ENCODE peak calls at places on chromosomes 16 and 17, in eight cellular contexts. T is A549, R is lower leg skin, Y is sigmoid colon, L is heart left ventricle, D is Peyer's patch, W is testis, M is right lobe of liver. F is an unnamed sample.

GRCh38 chr17:77470800-77471733 is 330.3 kb downstream of the SEC14L1 start:
- DNase-seq in T (peak), R (no peak), Y (no peak), L (no peak), D (no peak), W (no peak), M (no peak), F (no peak)

GRCh38 chr17:83185023-83186002 is 105.9 kb downstream of the METRNL start:
- DNase-seq in T (no peak), R (peak), Y (peak), L (peak), D (no peak), W (peak), M (peak), F (no peak)

GRCh38 chr16:51268237-51268636 is 117.2 kb upstream of the SALL1 start:
- DNase-seq in T (no peak), R (no peak), Y (no peak), L (no peak), D (no peak), W (no peak), M (no peak), F (no peak)

GRCh38 chr17:32102697-32103096 is 39.6 kb upstream of the RHOT1 start:
- DNase-seq in T (no peak), R (no peak), Y (no peak), L (no peak), D (no peak), W (no peak), M (no peak), F (no peak)

GRCh38 chr16:15542261-15542660 is 100.7 kb downstream of the MARF1 start:
- DNase-seq in T (no peak), R (no peak), Y (no peak), L (no peak), D (no peak), W (no peak), M (no peak), F (no peak)

GRCh38 chr16:67883872-67884261 is 818 bp upstream of the NRN1L start:
- DNase-seq in T (peak), R (no peak), Y (peak), L (peak), D (peak), W (peak), M (peak), F (peak)

GRCh38 chr17:42779942-42780815 is at the start of gene WNK4:
- DNase-seq in T (no peak), R (no peak), Y (peak), L (no peak), D (peak), W (no peak), M (no peak), F (no peak)

GRCh38 chr17:31310877-31311276 is 3.0 kb downstream of the EVI2B start:
- DNase-seq in T (no peak), R (no peak), Y (no peak), L (no peak), D (no peak), W (no peak), M (no peak), F (no peak)

GRCh38 chr17:74444406-74444805 is 12.5 kb downstream of the GPRC5C start:
- DNase-seq in T (no peak), R (peak), Y (peak), L (peak), D (no peak), W (peak), M (peak), F (no peak)

GRCh38 chr17:63338272-63338671 is 107.8 kb downstream of the CYB561 start:
- DNase-seq in T (no peak), R (no peak), Y (no peak), L (no peak), D (no peak), W (no peak), M (no peak), F (no peak)

GRCh38 chr17:63333869-63334268 is 112.2 kb downstream of the CYB561 start:
- DNase-seq in T (no peak), R (no peak), Y (no peak), L (no peak), D (no peak), W (no peak), M (no peak), F (no peak)

GRCh38 chr17:63335818-63336217 is 110.3 kb downstream of the CYB561 start:
- DNase-seq in T (no peak), R (no peak), Y (no peak), L (no peak), D (no peak), W (no peak), M (no peak), F (no peak)

GRCh38 chr17:63332286-63332685 is 113.8 kb downstream of the CYB561 start:
- DNase-seq in T (no peak), R (no peak), Y (no peak), L (no peak), D (no peak), W (no peak), M (no peak), F (no peak)

GRCh38 chr17:63337579-63337978 is 108.5 kb downstream of the CYB561 start:
- DNase-seq in T (no peak), R (no peak), Y (no peak), L (no peak), D (no peak), W (no peak), M (no peak), F (no peak)
- H3K4me3 ChIP-seq in T (no peak), R (no peak), Y (no peak), L (no peak), D (no peak), W (no peak), M (no peak), F (no peak)

GRCh38 chr17:36722903-36723263 is 121.5 kb downstream of the MRM1 start:
- DNase-seq in T (no peak), R (no peak), Y (no peak), L (no peak), D (no peak), W (no peak), M (no peak), F (no peak)
- TF ChIP-seq POLR2A in T (no peak), R (no peak), Y (no peak), L (no peak), D (no peak), W (no peak), M (no peak), F (no peak)

GRCh38 chr17:16285646-16286008 is 67.6 kb downstream of the CENPV start:
- DNase-seq in T (no peak), R (no peak), Y (no peak), L (no peak), D (no peak), W (no peak), M (no peak), F (no peak)
- TF ChIP-seq CTCF in T (peak), R (no peak), Y (no peak), L (no peak), D (no peak), W (no peak), M (peak), F (no peak)

GRCh38 chr17:4503283-4504005 is 4.8 kb downstream of the SPNS2 start:
- DNase-seq in T (no peak), R (no peak), Y (no peak), L (no peak), D (no peak), W (no peak), M (no peak), F (no peak)

GRCh38 chr17:4502466-4503154 is 3.9 kb downstream of the SPNS2 start:
- DNase-seq in T (no peak), R (no peak), Y (no peak), L (no peak), D (no peak), W (no peak), M (no peak), F (no peak)

GRCh38 chr17:4505187-4505586 is 6.5 kb downstream of the SPNS2 start:
- DNase-seq in T (no peak), R (no peak), Y (no peak), L (no peak), D (no peak), W (no peak), M (no peak), F (no peak)

GRCh38 chr17:4506180-4506814 is 7.6 kb downstream of the SPNS2 start:
- DNase-seq in T (no peak), R (no peak), Y (no peak), L (no peak), D (no peak), W (no peak), M (no peak), F (no peak)

GRCh38 chr17:4504188-4504587 is 5.5 kb downstream of the SPNS2 start:
- DNase-seq in T (no peak), R (no peak), Y (no peak), L (no peak), D (no peak), W (no peak), M (no peak), F (no peak)
- H3K4me3 ChIP-seq in T (no peak), R (no peak), Y (no peak), L (no peak), D (no peak), W (no peak), M (no peak), F (no peak)

GRCh38 chr16:89334988-89335802 is 117.7 kb downstream of the ZNF778 start:
- DNase-seq in T (no peak), R (no peak), Y (no peak), L (no peak), D (peak), W (no peak), M (no peak), F (no peak)
- TF ChIP-seq POLR2A in T (no peak), R (no peak), Y (no peak), L (no peak), D (no peak), W (no peak), M (no peak), F (no peak)

GRCh38 chr16:46949216-46949892 is 24.1 kb downstream of the DNAJA2 start:
- DNase-seq in T (no peak), R (no peak), Y (no peak), L (no peak), D (no peak), W (no peak), M (peak), F (no peak)

GRCh38 chr16:46950009-46950408 is 23.5 kb downstream of the DNAJA2 start:
- DNase-seq in T (no peak), R (no peak), Y (no peak), L (no peak), D (no peak), W (no peak), M (peak), F (no peak)

GRCh38 chr16:46948548-46949166 is 24.8 kb downstream of the DNAJA2 start:
- DNase-seq in T (no peak), R (no peak), Y (no peak), L (no peak), D (no peak), W (no peak), M (peak), F (no peak)

DNA sequence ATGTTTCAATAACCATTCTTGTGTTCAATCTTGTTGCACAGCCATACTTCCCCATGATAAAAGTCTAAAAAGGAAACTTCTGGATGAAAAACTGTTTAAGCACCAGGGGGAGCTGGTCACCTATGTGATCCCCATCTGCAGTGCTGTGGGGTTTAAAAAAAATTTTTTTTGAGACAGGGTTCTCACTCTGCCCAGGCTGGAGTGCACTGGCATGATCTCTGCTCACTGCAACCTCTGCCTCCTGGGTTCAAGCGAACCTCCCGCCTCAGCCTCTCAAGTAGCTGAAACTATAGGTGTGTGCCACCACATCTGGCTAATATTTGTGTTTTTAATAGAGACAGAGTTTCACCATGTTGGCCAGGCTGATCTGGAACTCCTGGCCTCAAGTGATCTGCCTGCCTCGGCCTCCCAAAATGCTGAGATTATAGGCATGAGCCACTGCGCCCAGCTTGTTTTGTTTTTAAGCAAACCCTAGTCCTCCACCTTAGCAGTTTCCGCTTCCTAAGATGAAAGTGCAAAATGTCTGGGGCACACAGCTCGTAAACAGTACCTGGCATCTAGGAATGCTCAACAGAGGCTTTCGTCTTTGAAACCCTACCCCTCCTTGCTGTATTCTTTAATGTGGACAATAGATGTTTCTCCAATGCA is 25.4 kb downstream of the DNAJA2 start:
- DNase-seq in T (peak), R (no peak), Y (no peak), L (no peak), D (no peak), W (no peak), M (peak), F (no peak)
- TF ChIP-seq CTCF in T (peak), R (no peak), Y (no peak), L (peak), D (no peak), W (peak), M (peak), F (no peak)

DNA sequence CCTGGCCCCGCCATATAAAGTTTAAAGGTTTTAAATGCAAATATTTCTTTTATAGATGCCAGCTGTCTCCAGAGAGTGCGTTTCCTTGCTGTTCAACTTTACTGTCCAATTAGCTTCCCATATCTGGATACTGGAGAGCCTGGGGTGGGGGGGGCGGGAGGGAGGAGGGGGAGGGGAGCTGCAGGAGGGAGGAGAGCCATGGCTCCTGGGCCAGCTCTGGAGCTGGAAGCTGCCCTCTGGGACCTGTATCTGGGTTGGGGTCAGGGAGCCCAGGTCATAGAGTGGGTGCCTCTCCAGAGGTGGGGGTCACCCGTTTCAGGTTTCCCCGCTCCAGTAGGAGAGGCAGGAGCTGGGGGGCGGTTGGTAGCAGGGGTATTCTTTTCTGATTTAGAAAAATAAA is 6.2 kb upstream of the GSE1 start:
- DNase-seq in T (no peak), R (no peak), Y (no peak), L (no peak), D (no peak), W (no peak), M (no peak), F (no peak)
- H3K4me3 ChIP-seq in T (no peak), R (no peak), Y (peak), L (no peak), D (no peak), W (no peak), M (no peak), F (no peak)

GRCh38 chr16:89471225-89471624 is 19.1 kb downstream of the ANKRD11 start:
- DNase-seq in T (no peak), R (no peak), Y (no peak), L (no peak), D (no peak), W (no peak), M (no peak), F (no peak)

GRCh38 chr16:89472711-89473075 is 17.7 kb downstream of the ANKRD11 start:
- DNase-seq in T (no peak), R (no peak), Y (no peak), L (no peak), D (no peak), W (no peak), M (no peak), F (no peak)

GRCh38 chr16:89467382-89467781 is 23.0 kb downstream of the ANKRD11 start:
- DNase-seq in T (no peak), R (no peak), Y (no peak), L (no peak), D (no peak), W (no peak), M (no peak), F (no peak)

GRCh38 chr16:89466920-89467319 is 23.4 kb downstream of the ANKRD11 start:
- DNase-seq in T (no peak), R (no peak), Y (no peak), L (no peak), D (no peak), W (no peak), M (no peak), F (no peak)
- TF ChIP-seq POLR2A in T (no peak), R (no peak), Y (no peak), L (no peak), D (no peak), W (no peak), M (no peak), F (no peak)

GRCh38 chr16:28311413-28311812 is 19.1 kb downstream of the SBK1 start:
- DNase-seq in T (no peak), R (no peak), Y (no peak), L (no peak), D (no peak), W (no peak), M (no peak), F (no peak)

GRCh38 chr16:28310796-28311195 is 18.5 kb downstream of the SBK1 start:
- DNase-seq in T (no peak), R (no peak), Y (no peak), L (no peak), D (no peak), W (no peak), M (no peak), F (no peak)

GRCh38 chr16:28308794-28309535 is 16.6 kb downstream of the SBK1 start:
- DNase-seq in T (no peak), R (no peak), Y (no peak), L (no peak), D (no peak), W (no peak), M (no peak), F (no peak)

GRCh38 chr16:28307936-28308335 is 15.6 kb downstream of the SBK1 start:
- DNase-seq in T (no peak), R (no peak), Y (no peak), L (no peak), D (no peak), W (no peak), M (peak), F (no peak)

GRCh38 chr16:28309811-28310311 is 17.5 kb downstream of the SBK1 start:
- DNase-seq in T (no peak), R (no peak), Y (no peak), L (peak), D (no peak), W (no peak), M (no peak), F (no peak)
- TF ChIP-seq CTCF in T (no peak), R (no peak), Y (no peak), L (no peak), D (no peak), W (no peak), M (no peak), F (no peak)

DNA sequence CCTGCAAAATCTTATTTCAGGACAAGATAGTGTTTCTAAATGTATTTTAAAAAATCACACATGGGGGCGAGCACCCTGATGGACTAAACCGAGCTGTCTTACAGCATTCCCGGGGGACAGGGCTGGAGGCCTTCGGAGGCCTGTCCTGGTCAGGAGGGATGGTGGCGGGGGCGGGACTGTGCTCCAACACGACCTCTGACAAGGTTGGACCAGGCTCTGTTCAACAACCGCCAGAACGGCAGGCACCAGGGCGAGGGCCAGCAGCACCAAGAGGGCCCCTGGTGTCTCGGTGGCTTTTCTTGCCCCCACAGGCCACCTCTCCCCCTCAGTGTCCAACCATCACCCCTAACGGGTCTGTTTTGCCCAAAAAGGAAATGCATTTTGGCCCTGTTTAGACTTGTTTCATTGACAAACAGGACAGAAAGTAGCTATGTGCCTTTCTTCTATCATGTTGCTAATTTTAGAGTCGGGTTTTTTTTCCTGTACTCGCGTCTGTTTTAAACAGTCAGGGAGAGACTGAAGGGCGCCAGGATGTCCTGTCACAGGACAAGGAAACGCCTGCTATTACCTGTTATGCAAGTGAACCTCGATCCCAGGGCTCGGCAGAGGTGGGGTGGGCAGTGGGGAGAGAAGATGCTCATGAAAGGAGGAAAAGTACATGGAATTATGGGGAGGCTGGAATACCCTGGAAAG is 11.7 kb downstream of the TMEM204 start:
- DNase-seq in T (no peak), R (no peak), Y (no peak), L (peak), D (no peak), W (no peak), M (no peak), F (no peak)
- H3K4me3 ChIP-seq in T (no peak), R (no peak), Y (peak), L (no peak), D (no peak), W (no peak), M (no peak), F (peak)